ENCODE peak calls at places on chromosomes 5 and 9, in ten cellular contexts. One of them, this sample, is unnamed.

GRCh38 chr5:178284095-178284675 is 51.6 kb upstream of the PHYKPL start:
- DNase-seq in colonic mucosa: peak
- DNase-seq in stimulated activated CD4-positive, alpha-beta T cell treated with anti-CD3 and anti-CD28 coated beads, Interleukin-4, amount 100 ng/mL, for 1 hour: no peak
- DNase-seq in GDM1: no peak
- DNase-seq in PC-3: peak
- DNase-seq in ureter: no peak
- DNase-seq in HTR-8/SVneo: no peak
- DNase-seq in Caki2: no peak
- DNase-seq in T-helper 2 cell: no peak
- DNase-seq in hepatocyte: no peak
- DNase-seq in this sample: no peak

GRCh38 chr9:118992813-118993747 is 376.2 kb downstream of the BRINP1 start:
- DNase-seq in colonic mucosa: no peak
- DNase-seq in stimulated activated CD4-positive, alpha-beta T cell treated with anti-CD3 and anti-CD28 coated beads, Interleukin-4, amount 100 ng/mL, for 1 hour: no peak
- DNase-seq in GDM1: no peak
- DNase-seq in PC-3: no peak
- DNase-seq in ureter: no peak
- DNase-seq in HTR-8/SVneo: no peak
- DNase-seq in Caki2: peak
- DNase-seq in T-helper 2 cell: no peak
- DNase-seq in hepatocyte: peak
- DNase-seq in this sample: no peak

GRCh38 chr9:99030082-99030481 is 74.8 kb upstream of the TGFBR1 start:
- DNase-seq in colonic mucosa: no peak
- DNase-seq in stimulated activated CD4-positive, alpha-beta T cell treated with anti-CD3 and anti-CD28 coated beads, Interleukin-4, amount 100 ng/mL, for 1 hour: no peak
- DNase-seq in GDM1: no peak
- DNase-seq in PC-3: no peak
- DNase-seq in ureter: peak
- DNase-seq in HTR-8/SVneo: peak
- DNase-seq in Caki2: no peak
- DNase-seq in T-helper 2 cell: no peak
- DNase-seq in hepatocyte: peak
- DNase-seq in this sample: no peak

GRCh38 chr5:26610581-26610980 is 427.8 kb downstream of the CDH9 start:
- DNase-seq in colonic mucosa: no peak
- DNase-seq in stimulated activated CD4-positive, alpha-beta T cell treated with anti-CD3 and anti-CD28 coated beads, Interleukin-4, amount 100 ng/mL, for 1 hour: no peak
- DNase-seq in GDM1: no peak
- DNase-seq in PC-3: no peak
- DNase-seq in ureter: no peak
- DNase-seq in HTR-8/SVneo: no peak
- DNase-seq in Caki2: no peak
- DNase-seq in T-helper 2 cell: no peak
- DNase-seq in hepatocyte: no peak
- DNase-seq in this sample: no peak

GRCh38 chr5:155270737-155271136 is 257.2 kb downstream of the KIF4B start:
- DNase-seq in colonic mucosa: no peak
- DNase-seq in stimulated activated CD4-positive, alpha-beta T cell treated with anti-CD3 and anti-CD28 coated beads, Interleukin-4, amount 100 ng/mL, for 1 hour: no peak
- DNase-seq in GDM1: no peak
- DNase-seq in PC-3: no peak
- DNase-seq in ureter: no peak
- DNase-seq in HTR-8/SVneo: no peak
- DNase-seq in Caki2: no peak
- DNase-seq in T-helper 2 cell: no peak
- DNase-seq in hepatocyte: no peak
- DNase-seq in this sample: no peak

GRCh38 chr9:7121055-7121454 is 363.3 kb downstream of the KDM4C start:
- DNase-seq in colonic mucosa: no peak
- DNase-seq in stimulated activated CD4-positive, alpha-beta T cell treated with anti-CD3 and anti-CD28 coated beads, Interleukin-4, amount 100 ng/mL, for 1 hour: no peak
- DNase-seq in GDM1: no peak
- DNase-seq in PC-3: no peak
- DNase-seq in ureter: no peak
- DNase-seq in HTR-8/SVneo: no peak
- DNase-seq in Caki2: no peak
- DNase-seq in T-helper 2 cell: peak
- DNase-seq in hepatocyte: no peak
- DNase-seq in this sample: no peak

GRCh38 chr5:8461543-8461942 is 592.6 kb downstream of the MTRR start:
- DNase-seq in colonic mucosa: no peak
- DNase-seq in stimulated activated CD4-positive, alpha-beta T cell treated with anti-CD3 and anti-CD28 coated beads, Interleukin-4, amount 100 ng/mL, for 1 hour: no peak
- DNase-seq in GDM1: no peak
- DNase-seq in PC-3: peak
- DNase-seq in ureter: no peak
- DNase-seq in HTR-8/SVneo: no peak
- DNase-seq in Caki2: peak
- DNase-seq in T-helper 2 cell: no peak
- DNase-seq in hepatocyte: no peak
- DNase-seq in this sample: peak

GRCh38 chr9:110021891-110022290 is 186.1 kb downstream of the C9orf152 start:
- DNase-seq in colonic mucosa: no peak
- DNase-seq in stimulated activated CD4-positive, alpha-beta T cell treated with anti-CD3 and anti-CD28 coated beads, Interleukin-4, amount 100 ng/mL, for 1 hour: no peak
- DNase-seq in GDM1: peak
- DNase-seq in PC-3: no peak
- DNase-seq in ureter: no peak
- DNase-seq in HTR-8/SVneo: no peak
- DNase-seq in Caki2: no peak
- DNase-seq in T-helper 2 cell: peak
- DNase-seq in hepatocyte: no peak
- DNase-seq in this sample: no peak

GRCh38 chr5:135071311-135071710 is 37.3 kb upstream of the PITX1 start:
- DNase-seq in colonic mucosa: no peak
- DNase-seq in stimulated activated CD4-positive, alpha-beta T cell treated with anti-CD3 and anti-CD28 coated beads, Interleukin-4, amount 100 ng/mL, for 1 hour: no peak
- DNase-seq in GDM1: no peak
- DNase-seq in PC-3: no peak
- DNase-seq in ureter: no peak
- DNase-seq in HTR-8/SVneo: no peak
- DNase-seq in Caki2: no peak
- DNase-seq in T-helper 2 cell: no peak
- DNase-seq in hepatocyte: no peak
- DNase-seq in this sample: no peak

GRCh38 chr9:19946446-19947109 is 157.7 kb upstream of the SLC24A2 start:
- DNase-seq in colonic mucosa: no peak
- DNase-seq in stimulated activated CD4-positive, alpha-beta T cell treated with anti-CD3 and anti-CD28 coated beads, Interleukin-4, amount 100 ng/mL, for 1 hour: peak
- DNase-seq in GDM1: no peak
- DNase-seq in PC-3: peak
- DNase-seq in ureter: no peak
- DNase-seq in HTR-8/SVneo: peak
- DNase-seq in Caki2: no peak
- DNase-seq in T-helper 2 cell: peak
- DNase-seq in hepatocyte: peak
- DNase-seq in this sample: no peak

GRCh38 chr9:8186553-8186952 is 387.0 kb upstream of the DMAC1 start:
- DNase-seq in colonic mucosa: no peak
- DNase-seq in stimulated activated CD4-positive, alpha-beta T cell treated with anti-CD3 and anti-CD28 coated beads, Interleukin-4, amount 100 ng/mL, for 1 hour: no peak
- DNase-seq in GDM1: no peak
- DNase-seq in PC-3: no peak
- DNase-seq in ureter: no peak
- DNase-seq in HTR-8/SVneo: no peak
- DNase-seq in Caki2: no peak
- DNase-seq in T-helper 2 cell: peak
- DNase-seq in hepatocyte: no peak
- DNase-seq in this sample: no peak

GRCh38 chr9:83340451-83340850 is 197.8 kb downstream of the FRMD3 start:
- DNase-seq in colonic mucosa: no peak
- DNase-seq in stimulated activated CD4-positive, alpha-beta T cell treated with anti-CD3 and anti-CD28 coated beads, Interleukin-4, amount 100 ng/mL, for 1 hour: no peak
- DNase-seq in GDM1: no peak
- DNase-seq in PC-3: no peak
- DNase-seq in ureter: no peak
- DNase-seq in HTR-8/SVneo: no peak
- DNase-seq in Caki2: no peak
- DNase-seq in T-helper 2 cell: no peak
- DNase-seq in hepatocyte: no peak
- DNase-seq in this sample: no peak

GRCh38 chr9:37836386-37836785 is 35.8 kb downstream of the DCAF10 start:
- DNase-seq in colonic mucosa: no peak
- DNase-seq in stimulated activated CD4-positive, alpha-beta T cell treated with anti-CD3 and anti-CD28 coated beads, Interleukin-4, amount 100 ng/mL, for 1 hour: no peak
- DNase-seq in GDM1: no peak
- DNase-seq in PC-3: no peak
- DNase-seq in ureter: no peak
- DNase-seq in HTR-8/SVneo: no peak
- DNase-seq in Caki2: no peak
- DNase-seq in T-helper 2 cell: peak
- DNase-seq in hepatocyte: no peak
- DNase-seq in this sample: no peak

GRCh38 chr5:135715267-135716050 is 119.0 kb upstream of the SLC25A48 start:
- DNase-seq in colonic mucosa: peak
- DNase-seq in stimulated activated CD4-positive, alpha-beta T cell treated with anti-CD3 and anti-CD28 coated beads, Interleukin-4, amount 100 ng/mL, for 1 hour: no peak
- DNase-seq in GDM1: no peak
- DNase-seq in PC-3: no peak
- DNase-seq in ureter: no peak
- DNase-seq in HTR-8/SVneo: no peak
- DNase-seq in Caki2: no peak
- DNase-seq in T-helper 2 cell: no peak
- DNase-seq in hepatocyte: no peak
- DNase-seq in this sample: no peak

GRCh38 chr5:482021-482420 is 39.0 kb downstream of the EXOC3 start:
- DNase-seq in colonic mucosa: no peak
- DNase-seq in stimulated activated CD4-positive, alpha-beta T cell treated with anti-CD3 and anti-CD28 coated beads, Interleukin-4, amount 100 ng/mL, for 1 hour: no peak
- DNase-seq in GDM1: no peak
- DNase-seq in PC-3: no peak
- DNase-seq in ureter: no peak
- DNase-seq in HTR-8/SVneo: no peak
- DNase-seq in Caki2: no peak
- DNase-seq in T-helper 2 cell: no peak
- DNase-seq in hepatocyte: no peak
- DNase-seq in this sample: no peak

GRCh38 chr5:102691434-102691833 is 63.7 kb upstream of the PAM start:
- DNase-seq in colonic mucosa: no peak
- DNase-seq in stimulated activated CD4-positive, alpha-beta T cell treated with anti-CD3 and anti-CD28 coated beads, Interleukin-4, amount 100 ng/mL, for 1 hour: no peak
- DNase-seq in GDM1: no peak
- DNase-seq in PC-3: no peak
- DNase-seq in ureter: no peak
- DNase-seq in HTR-8/SVneo: no peak
- DNase-seq in Caki2: no peak
- DNase-seq in T-helper 2 cell: no peak
- DNase-seq in hepatocyte: peak
- DNase-seq in this sample: no peak

GRCh38 chr5:170738840-170739239 is 44.7 kb upstream of the GABRP start:
- DNase-seq in colonic mucosa: no peak
- DNase-seq in stimulated activated CD4-positive, alpha-beta T cell treated with anti-CD3 and anti-CD28 coated beads, Interleukin-4, amount 100 ng/mL, for 1 hour: no peak
- DNase-seq in GDM1: no peak
- DNase-seq in PC-3: no peak
- DNase-seq in ureter: no peak
- DNase-seq in HTR-8/SVneo: no peak
- DNase-seq in Caki2: no peak
- DNase-seq in T-helper 2 cell: no peak
- DNase-seq in hepatocyte: no peak
- DNase-seq in this sample: no peak

GRCh38 chr9:126109575-126109974 is 217.1 kb upstream of the MVB12B start:
- DNase-seq in colonic mucosa: no peak
- DNase-seq in stimulated activated CD4-positive, alpha-beta T cell treated with anti-CD3 and anti-CD28 coated beads, Interleukin-4, amount 100 ng/mL, for 1 hour: no peak
- DNase-seq in GDM1: no peak
- DNase-seq in PC-3: no peak
- DNase-seq in ureter: no peak
- DNase-seq in HTR-8/SVneo: no peak
- DNase-seq in Caki2: no peak
- DNase-seq in T-helper 2 cell: no peak
- DNase-seq in hepatocyte: no peak
- DNase-seq in this sample: no peak

GRCh38 chr5:51810592-51810991 is 427.3 kb downstream of the ISL1 start:
- DNase-seq in colonic mucosa: no peak
- DNase-seq in stimulated activated CD4-positive, alpha-beta T cell treated with anti-CD3 and anti-CD28 coated beads, Interleukin-4, amount 100 ng/mL, for 1 hour: no peak
- DNase-seq in GDM1: no peak
- DNase-seq in PC-3: peak
- DNase-seq in ureter: no peak
- DNase-seq in HTR-8/SVneo: no peak
- DNase-seq in Caki2: peak
- DNase-seq in T-helper 2 cell: no peak
- DNase-seq in hepatocyte: no peak
- DNase-seq in this sample: no peak

GRCh38 chr9:130128782-130129424 is 43.3 kb upstream of the NCS1 start:
- DNase-seq in colonic mucosa: peak
- DNase-seq in stimulated activated CD4-positive, alpha-beta T cell treated with anti-CD3 and anti-CD28 coated beads, Interleukin-4, amount 100 ng/mL, for 1 hour: peak
- DNase-seq in GDM1: peak
- DNase-seq in PC-3: peak
- DNase-seq in ureter: peak
- DNase-seq in HTR-8/SVneo: peak
- DNase-seq in Caki2: peak
- DNase-seq in T-helper 2 cell: peak
- DNase-seq in hepatocyte: peak
- DNase-seq in this sample: no peak

GRCh38 chr5:163586431-163587033 is 81.1 kb downstream of the MAT2B start:
- DNase-seq in colonic mucosa: no peak
- DNase-seq in stimulated activated CD4-positive, alpha-beta T cell treated with anti-CD3 and anti-CD28 coated beads, Interleukin-4, amount 100 ng/mL, for 1 hour: no peak
- DNase-seq in GDM1: no peak
- DNase-seq in PC-3: no peak
- DNase-seq in ureter: no peak
- DNase-seq in HTR-8/SVneo: no peak
- DNase-seq in Caki2: no peak
- DNase-seq in T-helper 2 cell: no peak
- DNase-seq in hepatocyte: no peak
- DNase-seq in this sample: no peak

GRCh38 chr9:29209748-29210276 is 1636.5 kb upstream of the C9orf72 start:
- DNase-seq in colonic mucosa: no peak
- DNase-seq in stimulated activated CD4-positive, alpha-beta T cell treated with anti-CD3 and anti-CD28 coated beads, Interleukin-4, amount 100 ng/mL, for 1 hour: no peak
- DNase-seq in GDM1: no peak
- DNase-seq in PC-3: no peak
- DNase-seq in ureter: no peak
- DNase-seq in HTR-8/SVneo: no peak
- DNase-seq in Caki2: no peak
- DNase-seq in T-helper 2 cell: no peak
- DNase-seq in hepatocyte: no peak
- DNase-seq in this sample: no peak

GRCh38 chr5:60961685-60962084 is 16.7 kb downstream of the NDUFAF2 start:
- DNase-seq in colonic mucosa: no peak
- DNase-seq in stimulated activated CD4-positive, alpha-beta T cell treated with anti-CD3 and anti-CD28 coated beads, Interleukin-4, amount 100 ng/mL, for 1 hour: no peak
- DNase-seq in GDM1: no peak
- DNase-seq in PC-3: no peak
- DNase-seq in ureter: no peak
- DNase-seq in HTR-8/SVneo: no peak
- DNase-seq in Caki2: peak
- DNase-seq in T-helper 2 cell: no peak
- DNase-seq in hepatocyte: no peak
- DNase-seq in this sample: no peak

GRCh38 chr5:108251350-108251749 is 130.5 kb downstream of the FBXL17 start:
- DNase-seq in colonic mucosa: no peak
- DNase-seq in stimulated activated CD4-positive, alpha-beta T cell treated with anti-CD3 and anti-CD28 coated beads, Interleukin-4, amount 100 ng/mL, for 1 hour: no peak
- DNase-seq in GDM1: no peak
- DNase-seq in PC-3: peak
- DNase-seq in ureter: no peak
- DNase-seq in HTR-8/SVneo: no peak
- DNase-seq in Caki2: no peak
- DNase-seq in T-helper 2 cell: no peak
- DNase-seq in hepatocyte: no peak
- DNase-seq in this sample: no peak

GRCh38 chr5:2530609-2531008 is 220.9 kb downstream of the IRX2 start:
- DNase-seq in colonic mucosa: no peak
- DNase-seq in stimulated activated CD4-positive, alpha-beta T cell treated with anti-CD3 and anti-CD28 coated beads, Interleukin-4, amount 100 ng/mL, for 1 hour: no peak
- DNase-seq in GDM1: no peak
- DNase-seq in PC-3: no peak
- DNase-seq in ureter: no peak
- DNase-seq in HTR-8/SVneo: no peak
- DNase-seq in Caki2: no peak
- DNase-seq in T-helper 2 cell: no peak
- DNase-seq in hepatocyte: no peak
- DNase-seq in this sample: no peak

GRCh38 chr9:113343732-113344231 is 3.7 kb upstream of the WDR31 start:
- DNase-seq in colonic mucosa: peak
- DNase-seq in stimulated activated CD4-positive, alpha-beta T cell treated with anti-CD3 and anti-CD28 coated beads, Interleukin-4, amount 100 ng/mL, for 1 hour: no peak
- DNase-seq in GDM1: peak
- DNase-seq in PC-3: no peak
- DNase-seq in ureter: peak
- DNase-seq in HTR-8/SVneo: no peak
- DNase-seq in Caki2: peak
- DNase-seq in T-helper 2 cell: peak
- DNase-seq in hepatocyte: peak
- DNase-seq in this sample: peak

GRCh38 chr5:79030663-79031480 is 38.6 kb downstream of the DMGDH start:
- DNase-seq in colonic mucosa: no peak
- DNase-seq in stimulated activated CD4-positive, alpha-beta T cell treated with anti-CD3 and anti-CD28 coated beads, Interleukin-4, amount 100 ng/mL, for 1 hour: no peak
- DNase-seq in GDM1: no peak
- DNase-seq in PC-3: no peak
- DNase-seq in ureter: no peak
- DNase-seq in HTR-8/SVneo: no peak
- DNase-seq in Caki2: peak
- DNase-seq in T-helper 2 cell: no peak
- DNase-seq in hepatocyte: no peak
- DNase-seq in this sample: no peak

GRCh38 chr5:179488464-179488863 is 61.9 kb upstream of the RUFY1 start:
- DNase-seq in colonic mucosa: no peak
- DNase-seq in stimulated activated CD4-positive, alpha-beta T cell treated with anti-CD3 and anti-CD28 coated beads, Interleukin-4, amount 100 ng/mL, for 1 hour: no peak
- DNase-seq in GDM1: no peak
- DNase-seq in PC-3: no peak
- DNase-seq in ureter: no peak
- DNase-seq in HTR-8/SVneo: no peak
- DNase-seq in Caki2: no peak
- DNase-seq in T-helper 2 cell: no peak
- DNase-seq in hepatocyte: no peak
- DNase-seq in this sample: no peak

This sample was measured in stomach.